ENCODE peak calls at places on chromosomes 4 and X, in eight cellular contexts. Q, P, E, V, Z, G, J and S are unnamed samples.

GRCh38 chr4:24809376-24809775 is 14.0 kb downstream of the SOD3 start:
- DNase-seq in E (no peak), Z (no peak), Q (no peak), V (no peak), J (no peak), G (no peak), P (no peak), S (no peak)

GRCh38 chr4:102501176-102501634 is at the start of gene NFKB1:
- DNase-seq in P (peak; percentile 54), G (peak; percentile 8), J (peak; percentile 76), Z (peak; percentile 76), Q (peak; percentile 82), E (peak; percentile 59), V (peak; percentile 50), S (no peak)

GRCh38 chrX:116239944-116240391 is 69.4 kb downstream of the AGTR2 start:
- DNase-seq in J (no peak), G (no peak), V (no peak), P (no peak), Z (no peak), E (no peak), Q (peak; percentile 2), S (no peak)

GRCh38 chrX:17580529-17581155 is 156.7 kb upstream of the SCML1 start:
- DNase-seq in J (no peak), V (no peak), Q (no peak), P (no peak), Z (no peak), G (no peak), E (no peak), S (no peak)

GRCh38 chrX:37796805-37797204 is 16.9 kb downstream of the CYBB start:
- DNase-seq in P (peak; percentile 9), Q (peak; percentile 27), Z (no peak), G (no peak), J (no peak), V (no peak), E (peak; percentile 13), S (no peak)

GRCh38 chrX:5916945-5917344 is 311.7 kb downstream of the NLGN4X start:
- DNase-seq in P (no peak), Q (no peak), J (no peak), V (no peak), Z (no peak), E (no peak), G (no peak), S (no peak)

GRCh38 chr4:169010125-169011023 is at the start of gene CBR4:
- DNase-seq in V (peak; percentile 96), Q (peak; percentile 99), P (peak; percentile 87), Z (peak; percentile 86), G (peak; percentile 96), J (peak; percentile 96), E (peak; percentile 97), S (peak; percentile 89)

GRCh38 chrX:120568047-120568446 is 7.3 kb upstream of the CUL4B start:
- DNase-seq in Q (no peak), Z (no peak), E (no peak), P (no peak), G (no peak), V (no peak), J (no peak), S (no peak)

GRCh38 chr4:110632506-110633357 is 9.9 kb upstream of the PITX2 start:
- DNase-seq in Z (no peak), E (no peak), G (no peak), P (no peak), J (no peak), Q (no peak), V (no peak), S (no peak)

GRCh38 chr4:72902354-72902753 is 167.2 kb downstream of the COX18 start:
- DNase-seq in Q (no peak), E (no peak), J (no peak), V (no peak), G (no peak), P (no peak), Z (no peak), S (no peak)

GRCh38 chr4:173538903-173539445 is 8.9 kb upstream of the HAND2 start:
- DNase-seq in J (no peak), E (no peak), V (no peak), P (no peak), Z (no peak), G (no peak), Q (no peak), S (no peak)

GRCh38 chr4:98055800-98056501 is 87.3 kb downstream of the STPG2 start:
- DNase-seq in Z (no peak), Q (no peak), P (no peak), J (no peak), V (no peak), E (no peak), G (no peak), S (no peak)
- TF ChIP-seq CTCF in Z (no peak), Q (no peak), P (no peak), J (no peak), V (no peak), E (no peak), G (no peak), S (no peak)

GRCh38 chr4:158861766-158862165 is 92.9 kb downstream of the FNIP2 start:
- DNase-seq in P (no peak), J (no peak), Z (no peak), V (no peak), Q (no peak), G (no peak), E (no peak), S (no peak)
- TF ChIP-seq CTCF in P (no peak), J (no peak), Z (no peak), V (peak; percentile 2), Q (no peak), G (no peak), E (no peak), S (no peak)

GRCh38 chr4:137655286-137655685 is 123.0 kb upstream of the PCDH18 start:
- DNase-seq in P (no peak), Z (no peak), E (no peak), G (no peak), V (no peak), J (no peak), Q (no peak), S (no peak)
- TF ChIP-seq CTCF in P (no peak), Z (no peak), E (no peak), G (no peak), V (no peak), J (no peak), Q (no peak), S (no peak)

GRCh38 chr4:71268156-71268555 is 70.7 kb upstream of the SLC4A4 start:
- DNase-seq in P (no peak), J (no peak), Q (no peak), E (no peak), Z (no peak), G (no peak), V (no peak), S (no peak)

GRCh38 chr4:71269241-71269640 is 69.6 kb upstream of the SLC4A4 start:
- DNase-seq in Z (no peak), J (no peak), Q (no peak), V (no peak), G (no peak), E (no peak), P (no peak), S (no peak)

GRCh38 chr4:71272976-71273375 is 65.8 kb upstream of the SLC4A4 start:
- DNase-seq in G (no peak), Q (no peak), E (no peak), P (no peak), V (no peak), J (no peak), Z (no peak), S (no peak)

GRCh38 chr4:71267244-71267643 is 71.6 kb upstream of the SLC4A4 start:
- DNase-seq in V (no peak), P (no peak), J (no peak), Q (no peak), Z (no peak), E (no peak), G (no peak), S (no peak)

DNA sequence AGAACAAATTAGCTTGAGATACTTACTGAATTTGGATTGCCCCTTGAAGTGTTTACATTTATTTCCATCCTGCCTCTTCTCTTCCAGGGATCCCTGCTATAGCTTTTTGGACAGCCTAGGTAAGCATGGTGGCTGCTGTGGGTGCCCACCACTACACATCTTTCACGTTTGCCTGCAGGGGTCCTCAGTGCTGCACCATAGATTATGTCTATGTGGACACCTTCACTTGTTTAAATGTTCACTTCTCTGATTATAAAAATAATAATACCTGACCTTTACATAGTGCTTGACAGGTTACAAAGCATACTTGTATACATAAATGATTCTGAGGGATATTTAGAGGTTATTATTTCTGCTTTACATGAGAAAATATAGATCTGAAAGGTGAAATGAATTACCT is 67.9 kb upstream of the SLC4A4 start:
- DNase-seq in Q (peak; percentile 30), Z (no peak), J (peak; percentile 21), G (no peak), V (no peak), E (no peak), P (peak; percentile 63), S (no peak)
- TF ChIP-seq CTCF in Q (no peak), Z (no peak), J (peak; percentile 26), G (no peak), V (peak; percentile 50), E (peak; percentile 44), P (peak; percentile 40), S (peak; percentile 50)

DNA sequence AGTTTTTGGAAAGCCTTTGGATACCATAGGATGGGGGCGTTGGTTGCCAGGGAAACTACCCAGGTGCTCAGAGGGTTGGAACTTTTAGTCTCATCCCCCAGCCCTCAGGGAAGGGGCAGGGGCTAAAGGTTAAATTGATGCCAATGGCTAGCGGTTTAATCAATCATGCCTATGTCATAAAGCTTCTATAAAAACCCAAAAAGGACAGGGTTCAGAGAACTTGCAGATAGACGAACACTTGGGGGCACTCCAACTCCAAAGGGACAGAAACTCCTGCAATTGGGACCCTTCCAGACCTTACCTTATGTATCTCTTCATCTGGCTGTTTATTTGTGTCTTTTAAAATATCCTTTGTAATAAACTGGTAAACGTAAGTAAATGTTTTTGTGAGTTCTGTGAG is 30.0 kb upstream of the GPR173 start:
- DNase-seq in P (no peak), Z (no peak), Q (no peak), G (no peak), J (no peak), V (no peak), E (no peak), S (no peak)
- TF ChIP-seq CTCF in P (no peak), Z (no peak), Q (no peak), G (no peak), J (no peak), V (no peak), E (no peak), S (no peak)

DNA sequence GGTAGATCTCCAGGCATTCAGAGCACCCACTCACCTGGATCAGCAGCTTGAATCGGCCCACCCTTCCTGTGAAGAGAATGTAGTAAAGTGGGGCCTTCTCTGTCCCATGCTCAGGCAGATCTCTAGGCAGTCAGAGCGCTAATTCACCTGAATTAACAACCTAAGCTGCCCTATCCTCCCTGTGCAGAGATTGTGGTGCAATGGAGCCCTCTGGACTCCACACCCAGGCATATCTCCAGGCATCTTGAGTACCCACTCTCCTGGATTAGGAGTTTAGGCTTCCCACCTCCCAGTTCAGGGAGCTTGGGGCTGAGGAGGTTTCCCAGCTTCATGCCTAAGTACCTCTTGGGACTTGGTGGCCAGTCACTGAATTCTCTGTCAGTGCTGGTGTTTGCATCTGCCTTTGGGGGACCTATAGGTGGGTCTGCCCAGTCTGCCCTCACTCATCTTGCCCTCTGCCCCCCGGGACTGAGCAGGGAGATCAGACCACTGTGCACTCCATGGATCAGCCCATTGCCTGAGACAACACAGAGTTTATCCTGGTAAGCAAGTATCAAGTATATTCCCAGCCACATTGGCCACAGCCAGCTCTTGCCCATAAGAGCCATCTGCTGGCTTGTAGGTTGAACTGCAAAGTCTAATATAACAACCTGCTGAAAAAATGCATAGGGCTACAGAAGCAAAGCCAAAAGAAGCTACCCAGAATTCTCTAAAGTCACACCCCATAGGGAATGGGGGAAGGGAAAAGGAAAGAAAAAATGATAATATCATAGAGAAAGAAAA is 372.9 kb downstream of the KLHL13 start:
- DNase-seq in P (no peak), Z (no peak), J (no peak), Q (peak; percentile 33), V (no peak), E (no peak), G (no peak), S (no peak)
- TF ChIP-seq CTCF in P (no peak), Z (no peak), J (no peak), Q (peak; percentile 25), V (no peak), E (peak; percentile 26), G (peak; percentile 29), S (peak; percentile 58)